ENCODE peak calls at places on chromosomes 1 and 21, in four cellular contexts. E, A, G and Y are unnamed samples.
A peak's percentile ranks its signal among the peaks of the same experiment; 100 is the strongest.

GRCh38 chr1:116544588-116545358 is 26.1 kb downstream of the CD58 start:
- DNase-seq in E (no peak), A (no peak), G (no peak), Y (no peak)

GRCh38 chr1:230426246-230427101 is at the start of gene PGBD5:
- DNase-seq in E (no peak), A (peak; percentile 85), G (peak; percentile 64), Y (no peak)

GRCh38 chr1:161727343-161727924 is 6.1 kb downstream of the FCRLB start:
- DNase-seq in E (peak; percentile 74), A (no peak), G (peak; percentile 73), Y (no peak)

GRCh38 chr1:12769031-12769430 is 4.5 kb upstream of the PRAMEF12 start:
- DNase-seq in E (no peak), A (no peak), G (no peak), Y (no peak)

GRCh38 chr1:27106561-27107323 is 48.2 kb downstream of the SLC9A1 start:
- DNase-seq in E (no peak), A (no peak), G (no peak), Y (no peak)

GRCh38 chr1:63683759-63684158 is 90.1 kb upstream of the ROR1 start:
- DNase-seq in E (no peak), A (no peak), G (no peak), Y (no peak)

GRCh38 chr1:42210421-42211133 is 46.0 kb upstream of the GUCA2A start:
- DNase-seq in E (no peak), A (no peak), G (no peak), Y (no peak)

GRCh38 chr1:19645544-19646252 is 1.6 kb downstream of the NBL1 start:
- DNase-seq in E (no peak), A (no peak), G (no peak), Y (no peak)

GRCh38 chr1:95042286-95042685 is 30.5 kb downstream of the ALG14 start:
- DNase-seq in E (no peak), A (no peak), G (no peak), Y (no peak)

GRCh38 chr1:51799372-51799771 is 79.2 kb downstream of the NRDC start:
- DNase-seq in E (no peak), A (no peak), G (no peak), Y (no peak)

GRCh38 chr1:20209471-20209870 is 23.2 kb upstream of the PLA2G2C start:
- DNase-seq in E (no peak), A (no peak), G (no peak), Y (no peak)

GRCh38 chr1:72891976-72892375 is 609.6 kb upstream of the NEGR1 start:
- DNase-seq in E (no peak), A (no peak), G (no peak), Y (no peak)

GRCh38 chr1:18934205-18935000 is 22.1 kb downstream of the IFFO2 start:
- DNase-seq in E (no peak), A (no peak), G (no peak), Y (no peak)

GRCh38 chr1:175146535-175147213 is 45.9 kb downstream of the KIAA0040 start:
- DNase-seq in E (no peak), A (no peak), G (peak; percentile 75), Y (no peak)

GRCh38 chr1:36731226-36732037 is 248.7 kb upstream of the CSF3R start:
- DNase-seq in E (no peak), A (no peak), G (no peak), Y (no peak)

GRCh38 chr1:187433598-187433997 is 604.8 kb downstream of the PLA2G4A start:
- DNase-seq in E (no peak), A (no peak), G (no peak), Y (no peak)

GRCh38 chr1:239155466-239155865 is 230.9 kb upstream of the CHRM3 start:
- DNase-seq in E (no peak), A (no peak), G (no peak), Y (no peak)

GRCh38 chr1:231778009-231778719 is 151.6 kb downstream of the DISC1 start:
- DNase-seq in E (peak; percentile 7), A (no peak), G (no peak), Y (no peak)

GRCh38 chr1:88655685-88656299 is 28.3 kb upstream of the PKN2 start:
- DNase-seq in E (no peak), A (no peak), G (no peak), Y (no peak)

GRCh38 chr1:201740609-201741231 is 88.2 kb upstream of the IPO9 start:
- DNase-seq in E (no peak), A (no peak), G (no peak), Y (no peak)

GRCh38 chr1:171754381-171754705 is 12.5 kb upstream of the VAMP4 start:
- DNase-seq in E (no peak), A (no peak), G (no peak), Y (peak; percentile 77)

GRCh38 chr1:240199758-240200655 is 108.3 kb downstream of the FMN2 start:
- DNase-seq in E (no peak), A (no peak), G (no peak), Y (no peak)

GRCh38 chr1:54705153-54705552 is 10.5 kb upstream of the TTC4 start:
- DNase-seq in E (no peak), A (no peak), G (no peak), Y (no peak)

GRCh38 chr1:228162286-228163003 is 3.2 kb upstream of the IBA57 start:
- DNase-seq in E (no peak), A (no peak), G (no peak), Y (no peak)

GRCh38 chr1:76230894-76231293 is 156.3 kb downstream of the ST6GALNAC3 start:
- DNase-seq in E (no peak), A (no peak), G (no peak), Y (no peak)

GRCh38 chr1:214707306-214708087 is 104.5 kb downstream of the CENPF start:
- DNase-seq in E (peak; percentile 21), A (no peak), G (no peak), Y (no peak)

GRCh38 chr21:44450402-44450801 is 4.9 kb upstream of the LRRC3 start:
- DNase-seq in E (no peak), A (no peak), G (no peak), Y (no peak)

GRCh38 chr21:43975469-43976098 is 36.5 kb upstream of the TRAPPC10 start:
- DNase-seq in E (peak; percentile 7), A (no peak), G (peak; percentile 89), Y (peak; percentile 19)

GRCh38 chr1:57549280-57549679 is 125.4 kb upstream of the DAB1 start:
- DNase-seq in E (no peak), A (no peak), G (no peak), Y (no peak)

GRCh38 chr1:10939654-10940450 is 72.6 kb upstream of the TARDBP start:
- DNase-seq in E (no peak), A (no peak), G (no peak), Y (peak; percentile 32)

GRCh38 chr21:43332872-43333300 is 94.0 kb downstream of the SIK1 start:
- DNase-seq in E (no peak), A (no peak), G (no peak), Y (no peak)

GRCh38 chr1:228391411-228392020 is 15.1 kb downstream of the TRIM11 start:
- DNase-seq in E (no peak), A (peak; percentile 83), G (no peak), Y (no peak)

GRCh38 chr1:41053324-41053723 is 31.8 kb upstream of the SLFNL1 start:
- DNase-seq in E (no peak), A (no peak), G (no peak), Y (no peak)

GRCh38 chr21:31132574-31133242 is 94.4 kb upstream of the KRTAP19-8 start:
- DNase-seq in E (no peak), A (no peak), G (peak; percentile 79), Y (no peak)

GRCh38 chr1:28123461-28123961 is 35.1 kb upstream of the EYA3 start:
- DNase-seq in E (no peak), A (no peak), G (no peak), Y (no peak)

GRCh38 chr1:48903291-48903690 is 126.6 kb upstream of the BEND5 start:
- DNase-seq in E (no peak), A (no peak), G (no peak), Y (no peak)
- TF ChIP-seq CTCF in E (no peak), A (no peak), G (no peak), Y (no peak)

DNA sequence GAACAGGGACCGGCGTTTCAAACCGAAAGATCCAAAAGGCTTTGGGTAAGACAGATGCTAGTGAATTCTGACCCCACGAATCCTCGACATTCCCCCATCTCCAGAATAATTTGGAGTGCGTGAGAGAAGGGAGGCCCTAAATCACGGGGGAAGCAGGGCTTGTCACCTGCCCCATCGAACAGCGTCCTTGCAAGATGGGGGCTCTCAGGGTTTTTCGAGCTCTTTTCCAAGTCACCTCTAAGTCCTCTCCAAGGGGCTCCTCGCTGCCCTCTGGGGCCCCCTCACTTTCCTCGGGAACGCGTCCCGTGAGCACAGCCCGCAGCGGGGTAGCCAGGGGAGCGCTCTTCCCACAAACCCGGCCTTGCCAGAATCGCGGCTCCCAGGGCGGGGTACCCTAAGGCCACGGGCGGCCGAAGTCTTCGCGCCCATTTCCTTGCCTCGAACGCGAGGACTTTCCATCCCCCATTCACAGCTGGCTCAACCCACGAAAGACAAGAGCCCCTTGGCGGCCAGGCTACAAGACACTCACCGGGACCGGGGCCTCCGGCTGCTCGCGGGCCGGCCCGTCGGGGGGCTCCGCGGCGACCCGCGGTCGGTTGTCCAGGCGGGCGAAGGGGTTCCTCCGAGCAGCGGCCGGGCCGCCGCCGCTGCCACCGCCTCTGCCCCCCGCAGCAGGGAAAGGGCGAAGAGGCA is 546 bp downstream of the DONSON start:
- DNase-seq in E (no peak), A (no peak), G (no peak), Y (no peak)
- TF ChIP-seq CTCF in E (no peak), A (peak; percentile 53), G (no peak), Y (no peak)

GRCh38 chr1:233245191-233245765 is 50.2 kb downstream of the PCNX2 start:
- DNase-seq in E (no peak), A (no peak), G (no peak), Y (no peak)

GRCh38 chr1:233244183-233244582 is 51.3 kb downstream of the PCNX2 start:
- DNase-seq in E (peak; percentile 65), A (no peak), G (no peak), Y (no peak)

GRCh38 chr1:233251321-233251720 is 44.2 kb downstream of the PCNX2 start:
- DNase-seq in E (no peak), A (no peak), G (no peak), Y (no peak)

GRCh38 chr1:233252436-233252835 is 43.1 kb downstream of the PCNX2 start:
- DNase-seq in E (no peak), A (no peak), G (no peak), Y (no peak)

GRCh38 chr1:233248014-233248413 is 47.5 kb downstream of the PCNX2 start:
- DNase-seq in E (no peak), A (no peak), G (no peak), Y (no peak)
- TF ChIP-seq CTCF in E (no peak), A (no peak), G (no peak), Y (no peak)

GRCh38 chr1:186326009-186326408 is 49.0 kb downstream of the TPR start:
- DNase-seq in E (no peak), A (no peak), G (no peak), Y (no peak)

GRCh38 chr1:186327331-186327730 is 47.7 kb downstream of the TPR start:
- DNase-seq in E (no peak), A (no peak), G (no peak), Y (no peak)

GRCh38 chr1:186325239-186325638 is 49.8 kb downstream of the TPR start:
- DNase-seq in E (no peak), A (no peak), G (no peak), Y (peak; percentile 11)

GRCh38 chr1:186330758-186331157 is 44.3 kb downstream of the TPR start:
- DNase-seq in E (no peak), A (no peak), G (no peak), Y (no peak)
- TF ChIP-seq CTCF in E (peak; percentile 34), A (peak; percentile 69), G (no peak), Y (peak; percentile 40)